ENCODE peak calls at places on chromosomes 1 and 21, in seven cellular contexts. One of them, this sample, is unnamed.

GRCh38 chr1:225963735-225964530 is 22.9 kb upstream of the LEFTY2 start:
- DNase-seq in A549: no peak
- DNase-seq in GM12878: no peak
- DNase-seq in ovary: no peak
- DNase-seq in stomach: no peak
- DNase-seq in suprapubic skin: peak
- DNase-seq in transverse colon: no peak
- DNase-seq in this sample: peak

GRCh38 chr1:6086762-6087401 is 41.2 kb downstream of the KCNAB2 start:
- DNase-seq in A549: no peak
- DNase-seq in transverse colon: no peak
- DNase-seq in suprapubic skin: no peak
- DNase-seq in GM12878: no peak
- DNase-seq in stomach: no peak
- DNase-seq in ovary: no peak
- DNase-seq in this sample: no peak

GRCh38 chr1:63592536-63593302 is 492 bp upstream of the PGM1 start:
- DNase-seq in ovary: no peak
- DNase-seq in transverse colon: peak
- DNase-seq in GM12878: peak
- DNase-seq in A549: no peak
- DNase-seq in stomach: no peak
- DNase-seq in suprapubic skin: no peak
- DNase-seq in this sample: no peak

GRCh38 chr1:170337413-170337994 is 191.7 kb downstream of the NTMT2 start:
- DNase-seq in transverse colon: no peak
- DNase-seq in ovary: no peak
- DNase-seq in suprapubic skin: no peak
- DNase-seq in GM12878: no peak
- DNase-seq in A549: no peak
- DNase-seq in stomach: no peak
- DNase-seq in this sample: no peak

GRCh38 chr1:226675720-226676357 is 63.2 kb downstream of the ITPKB start:
- DNase-seq in A549: no peak
- DNase-seq in suprapubic skin: no peak
- DNase-seq in ovary: peak
- DNase-seq in GM12878: no peak
- DNase-seq in transverse colon: no peak
- DNase-seq in stomach: no peak
- DNase-seq in this sample: peak

GRCh38 chr21:46077674-46078101 is 20.2 kb upstream of the COL6A2 start:
- DNase-seq in A549: no peak
- DNase-seq in GM12878: no peak
- DNase-seq in transverse colon: peak
- DNase-seq in suprapubic skin: no peak
- DNase-seq in stomach: peak
- DNase-seq in ovary: peak
- DNase-seq in this sample: peak

GRCh38 chr21:19935459-19935858 is 1062.8 kb upstream of the NCAM2 start:
- DNase-seq in transverse colon: no peak
- DNase-seq in ovary: no peak
- DNase-seq in suprapubic skin: no peak
- DNase-seq in A549: no peak
- DNase-seq in stomach: no peak
- DNase-seq in GM12878: no peak
- DNase-seq in this sample: no peak

GRCh38 chr1:1669468-1670440 is 10.9 kb upstream of the CDK11B start:
- DNase-seq in suprapubic skin: peak
- DNase-seq in transverse colon: no peak
- DNase-seq in stomach: peak
- DNase-seq in ovary: no peak
- DNase-seq in GM12878: no peak
- DNase-seq in A549: no peak
- DNase-seq in this sample: peak

GRCh38 chr1:83889707-83890106 is 109.2 kb downstream of the TTLL7 start:
- DNase-seq in ovary: no peak
- DNase-seq in transverse colon: no peak
- DNase-seq in stomach: no peak
- DNase-seq in A549: no peak
- DNase-seq in GM12878: no peak
- DNase-seq in suprapubic skin: no peak
- DNase-seq in this sample: no peak

GRCh38 chr1:112444269-112444668 is 48.3 kb downstream of the CTTNBP2NL start:
- DNase-seq in stomach: no peak
- DNase-seq in A549: no peak
- DNase-seq in ovary: no peak
- DNase-seq in suprapubic skin: no peak
- DNase-seq in transverse colon: no peak
- DNase-seq in GM12878: no peak
- DNase-seq in this sample: no peak

GRCh38 chr1:25021586-25022215 is 91.6 kb upstream of the RUNX3 start:
- DNase-seq in suprapubic skin: no peak
- DNase-seq in GM12878: no peak
- DNase-seq in A549: no peak
- DNase-seq in ovary: no peak
- DNase-seq in transverse colon: no peak
- DNase-seq in stomach: no peak
- DNase-seq in this sample: no peak

GRCh38 chr1:229107972-229108371 is 162.9 kb upstream of the RAB4A start:
- DNase-seq in GM12878: no peak
- DNase-seq in suprapubic skin: peak
- DNase-seq in stomach: no peak
- DNase-seq in ovary: no peak
- DNase-seq in A549: no peak
- DNase-seq in transverse colon: no peak
- DNase-seq in this sample: peak

GRCh38 chr1:205373022-205373421 is 16.3 kb upstream of the KLHDC8A start:
- DNase-seq in suprapubic skin: no peak
- DNase-seq in transverse colon: no peak
- DNase-seq in GM12878: no peak
- DNase-seq in ovary: peak
- DNase-seq in stomach: no peak
- DNase-seq in A549: no peak
- DNase-seq in this sample: no peak

GRCh38 chr1:40450491-40451237 is 388 bp downstream of the ZFP69B start:
- DNase-seq in A549: peak
- DNase-seq in suprapubic skin: no peak
- DNase-seq in ovary: peak
- DNase-seq in GM12878: peak
- DNase-seq in stomach: peak
- DNase-seq in transverse colon: peak
- DNase-seq in this sample: no peak

GRCh38 chr1:3005771-3006170 is 15.5 kb upstream of the ACTRT2 start:
- DNase-seq in transverse colon: peak
- DNase-seq in A549: no peak
- DNase-seq in suprapubic skin: no peak
- DNase-seq in stomach: no peak
- DNase-seq in GM12878: no peak
- DNase-seq in ovary: no peak
- DNase-seq in this sample: peak

GRCh38 chr1:18871401-18872070 is 12.1 kb upstream of the TAS1R2 start:
- DNase-seq in stomach: no peak
- DNase-seq in GM12878: no peak
- DNase-seq in transverse colon: no peak
- DNase-seq in suprapubic skin: no peak
- DNase-seq in ovary: no peak
- DNase-seq in A549: no peak
- DNase-seq in this sample: no peak

GRCh38 chr21:43785134-43785533 is 4.2 kb upstream of the RRP1 start:
- DNase-seq in GM12878: no peak
- DNase-seq in ovary: no peak
- DNase-seq in A549: no peak
- DNase-seq in suprapubic skin: no peak
- DNase-seq in transverse colon: no peak
- DNase-seq in stomach: no peak
- DNase-seq in this sample: no peak

GRCh38 chr21:43786423-43787179 is 2.8 kb upstream of the RRP1 start:
- DNase-seq in GM12878: no peak
- DNase-seq in transverse colon: no peak
- DNase-seq in ovary: no peak
- DNase-seq in suprapubic skin: no peak
- DNase-seq in A549: no peak
- DNase-seq in stomach: no peak
- DNase-seq in this sample: no peak

GRCh38 chr21:43787180-43787533 is 2.2 kb upstream of the RRP1 start:
- DNase-seq in stomach: no peak
- DNase-seq in A549: no peak
- DNase-seq in GM12878: no peak
- DNase-seq in suprapubic skin: no peak
- DNase-seq in transverse colon: no peak
- DNase-seq in ovary: no peak
- DNase-seq in this sample: no peak

GRCh38 chr21:43779660-43780059 is 3.6 kb upstream of the CSTB start:
- DNase-seq in A549: no peak
- DNase-seq in GM12878: no peak
- DNase-seq in ovary: no peak
- DNase-seq in suprapubic skin: no peak
- DNase-seq in transverse colon: peak
- DNase-seq in stomach: no peak
- DNase-seq in this sample: no peak

DNA sequence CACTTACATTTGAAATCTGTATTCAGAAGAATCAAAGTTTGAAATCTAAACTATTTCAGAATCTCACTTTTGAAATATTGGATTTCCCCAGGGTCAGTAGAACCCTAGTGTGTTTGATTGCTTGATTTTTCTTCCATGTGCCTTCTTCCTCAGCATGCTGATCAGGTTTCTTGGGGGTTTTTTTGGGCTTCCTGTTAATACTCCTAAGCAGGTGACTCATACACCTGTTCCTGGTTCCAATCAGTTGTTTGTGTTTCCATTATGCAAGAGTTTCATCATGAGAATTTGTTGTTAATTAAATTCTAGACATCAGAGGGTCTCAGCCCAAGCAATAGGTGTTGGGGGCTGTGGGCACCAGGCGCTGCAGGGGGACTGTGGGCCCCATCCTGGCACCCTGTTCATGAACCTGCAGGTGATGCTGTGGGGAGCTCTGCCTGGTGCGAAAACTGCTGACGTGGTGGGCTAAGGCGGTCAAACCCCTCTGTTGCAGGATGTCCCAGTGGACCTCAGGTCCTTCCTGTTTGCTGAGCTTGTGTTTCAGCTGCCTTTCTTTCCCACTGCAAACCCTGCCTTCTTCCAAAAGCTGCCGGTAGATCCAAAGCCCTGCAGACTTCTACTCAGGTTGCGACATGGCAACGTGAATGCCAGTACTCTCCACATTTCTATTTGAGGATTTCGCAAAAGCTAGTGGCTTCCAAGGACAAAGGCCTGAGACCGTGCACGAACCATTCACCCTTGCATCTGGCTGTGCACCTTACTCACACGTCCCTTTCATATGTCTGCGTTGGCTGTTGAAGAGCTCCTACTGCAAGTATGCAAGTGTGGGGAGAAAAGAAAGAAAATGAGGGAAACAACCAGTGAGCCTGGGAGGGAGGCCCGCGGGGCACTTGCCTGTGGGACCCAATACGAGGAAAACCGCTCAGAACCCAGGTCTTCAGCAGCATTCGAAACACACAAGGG is 6.4 kb upstream of the RRP1 start:
- DNase-seq in transverse colon: no peak
- DNase-seq in suprapubic skin: no peak
- DNase-seq in A549: no peak
- DNase-seq in GM12878: no peak
- DNase-seq in stomach: no peak
- DNase-seq in ovary: no peak
- DNase-seq in this sample: no peak
- TF ChIP-seq EP300 in transverse colon: no peak
- TF ChIP-seq EP300 in suprapubic skin: no peak
- TF ChIP-seq EP300 in A549: no peak
- TF ChIP-seq EP300 in GM12878: no peak
- TF ChIP-seq EP300 in stomach: no peak
- TF ChIP-seq EP300 in ovary: no peak
- TF ChIP-seq EP300 in this sample: no peak

DNA sequence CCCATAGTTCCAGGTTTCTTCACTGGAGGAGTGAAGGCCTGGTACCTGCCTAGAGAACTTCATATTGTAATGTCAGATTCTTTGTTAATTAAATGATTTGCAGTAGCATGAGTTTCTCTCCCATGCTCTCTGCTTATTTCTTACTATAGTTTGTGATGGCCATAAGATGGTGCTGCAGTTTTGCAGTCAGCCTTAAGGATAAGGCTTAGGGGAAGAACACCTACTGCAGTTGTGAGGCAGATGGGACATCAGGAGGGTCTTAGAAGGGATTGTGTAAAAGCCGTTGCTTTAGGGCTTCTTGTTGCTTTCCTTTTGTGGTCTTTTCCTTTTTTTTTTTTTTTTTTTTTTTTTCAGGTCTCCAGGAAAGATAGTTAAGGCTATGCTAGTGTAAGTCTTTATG is 61.8 kb downstream of the MACF1 start:
- DNase-seq in GM12878: no peak
- DNase-seq in ovary: no peak
- DNase-seq in A549: no peak
- DNase-seq in stomach: no peak
- DNase-seq in suprapubic skin: no peak
- DNase-seq in transverse colon: no peak
- DNase-seq in this sample: no peak
- TF ChIP-seq POLR2A in GM12878: no peak
- TF ChIP-seq POLR2A in ovary: no peak
- TF ChIP-seq POLR2A in A549: no peak
- TF ChIP-seq POLR2A in stomach: no peak
- TF ChIP-seq POLR2A in suprapubic skin: no peak
- TF ChIP-seq POLR2A in transverse colon: no peak
- TF ChIP-seq POLR2A in this sample: no peak

GRCh38 chr1:222643937-222644648 is 26.2 kb downstream of the MIA3 start:
- DNase-seq in GM12878: peak
- DNase-seq in suprapubic skin: peak
- DNase-seq in transverse colon: peak
- DNase-seq in ovary: peak
- DNase-seq in stomach: peak
- DNase-seq in A549: peak
- DNase-seq in this sample: peak
- TF ChIP-seq EP300 in GM12878: no peak
- TF ChIP-seq EP300 in suprapubic skin: no peak
- TF ChIP-seq EP300 in transverse colon: peak
- TF ChIP-seq EP300 in ovary: no peak
- TF ChIP-seq EP300 in stomach: no peak
- TF ChIP-seq EP300 in A549: no peak
- TF ChIP-seq EP300 in this sample: peak

DNA sequence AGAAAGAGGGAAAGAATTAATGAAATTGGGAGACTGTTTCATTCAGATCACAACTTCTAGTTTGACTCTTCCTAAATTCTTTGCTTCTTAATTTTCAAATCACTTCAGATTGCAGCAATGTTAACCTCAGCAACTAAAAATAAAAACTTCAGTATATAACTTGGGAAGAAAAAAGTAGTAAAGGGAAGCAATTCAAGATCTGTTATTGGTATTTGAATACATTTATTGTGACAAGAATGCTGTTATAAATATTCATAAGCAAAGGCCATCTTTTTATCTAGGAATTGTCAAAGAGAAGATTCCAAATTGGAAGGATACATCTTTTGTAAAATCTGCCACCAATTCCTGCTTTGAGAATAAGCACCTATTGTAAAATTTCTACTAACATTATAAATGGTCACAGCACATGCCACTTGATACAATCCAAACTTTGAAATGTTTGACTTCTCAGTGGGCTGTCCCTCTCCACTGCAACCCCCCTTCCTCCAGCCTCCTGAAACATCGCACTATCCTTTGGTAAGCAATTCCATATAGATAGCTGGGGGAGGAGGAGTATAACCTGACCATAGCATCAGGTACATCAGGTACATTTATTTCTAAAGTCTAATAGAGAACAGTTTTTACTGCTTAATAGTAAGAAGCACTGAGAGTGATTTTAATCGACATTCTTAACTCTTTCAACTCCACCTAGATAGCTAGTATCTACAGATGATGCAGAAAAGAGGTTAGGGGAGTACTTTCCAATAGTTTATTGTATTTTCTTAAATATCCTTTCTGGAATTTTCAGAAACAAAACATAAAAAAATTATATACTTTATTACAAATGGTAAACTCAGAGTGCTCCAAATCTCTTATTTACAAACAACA is 3.0 kb downstream of the JUN start:
- DNase-seq in stomach: peak
- DNase-seq in A549: no peak
- DNase-seq in suprapubic skin: no peak
- DNase-seq in ovary: no peak
- DNase-seq in GM12878: no peak
- DNase-seq in transverse colon: no peak
- DNase-seq in this sample: no peak
- TF ChIP-seq POLR2A in stomach: peak
- TF ChIP-seq POLR2A in A549: no peak
- TF ChIP-seq POLR2A in suprapubic skin: no peak
- TF ChIP-seq POLR2A in ovary: peak
- TF ChIP-seq POLR2A in GM12878: no peak
- TF ChIP-seq POLR2A in transverse colon: peak
- TF ChIP-seq POLR2A in this sample: no peak